ENCODE peak calls at places on chromosomes 12 and 14, in nine cellular contexts. One of them, this sample, is unnamed.

GRCh38 chr14:51504626-51505025 is 147.1 kb upstream of the FRMD6 start:
- DNase-seq in fibroblast of the aortic adventitia: no peak
- DNase-seq in astrocyte: no peak
- DNase-seq in Calu3: no peak
- DNase-seq in OCI-LY7: no peak
- DNase-seq in IMR-90: no peak
- DNase-seq in epithelial cell of esophagus: no peak
- DNase-seq in NB4: no peak
- DNase-seq in astrocyte of the cerebellum: no peak
- DNase-seq in this sample: no peak

GRCh38 chr12:14111230-14111865 is 129.9 kb upstream of the GRIN2B start:
- DNase-seq in fibroblast of the aortic adventitia: no peak
- DNase-seq in astrocyte: no peak
- DNase-seq in Calu3: peak; percentile 35
- DNase-seq in OCI-LY7: peak; percentile 96
- DNase-seq in IMR-90: no peak
- DNase-seq in epithelial cell of esophagus: peak; percentile 13
- DNase-seq in NB4: peak; percentile 4
- DNase-seq in astrocyte of the cerebellum: no peak
- DNase-seq in this sample: no peak

GRCh38 chr14:31510222-31510621 is 22.4 kb upstream of the GPR33 start:
- DNase-seq in fibroblast of the aortic adventitia: peak; percentile 37
- DNase-seq in astrocyte: peak; percentile 3
- DNase-seq in Calu3: no peak
- DNase-seq in OCI-LY7: peak; percentile 39
- DNase-seq in IMR-90: peak; percentile 10
- DNase-seq in epithelial cell of esophagus: peak; percentile 39
- DNase-seq in NB4: peak; percentile 22
- DNase-seq in astrocyte of the cerebellum: no peak
- DNase-seq in this sample: peak; percentile 43

GRCh38 chr14:84929834-84930233 is 600.1 kb upstream of the FLRT2 start:
- DNase-seq in fibroblast of the aortic adventitia: no peak
- DNase-seq in astrocyte: no peak
- DNase-seq in Calu3: no peak
- DNase-seq in OCI-LY7: no peak
- DNase-seq in IMR-90: no peak
- DNase-seq in epithelial cell of esophagus: no peak
- DNase-seq in NB4: no peak
- DNase-seq in astrocyte of the cerebellum: no peak
- DNase-seq in this sample: no peak

GRCh38 chr12:65121956-65122469 is 908 bp upstream of the WIF1 start:
- DNase-seq in fibroblast of the aortic adventitia: no peak
- DNase-seq in astrocyte: no peak
- DNase-seq in Calu3: no peak
- DNase-seq in OCI-LY7: no peak
- DNase-seq in IMR-90: no peak
- DNase-seq in epithelial cell of esophagus: no peak
- DNase-seq in NB4: no peak
- DNase-seq in astrocyte of the cerebellum: no peak
- DNase-seq in this sample: no peak

GRCh38 chr12:24228371-24228770 is 278.9 kb upstream of the SOX5 start:
- DNase-seq in fibroblast of the aortic adventitia: no peak
- DNase-seq in astrocyte: no peak
- DNase-seq in Calu3: no peak
- DNase-seq in OCI-LY7: no peak
- DNase-seq in IMR-90: no peak
- DNase-seq in epithelial cell of esophagus: no peak
- DNase-seq in NB4: no peak
- DNase-seq in astrocyte of the cerebellum: no peak
- DNase-seq in this sample: no peak

GRCh38 chr14:91466192-91466591 is 43.9 kb downstream of the PPP4R3A start:
- DNase-seq in fibroblast of the aortic adventitia: no peak
- DNase-seq in astrocyte: peak; percentile 6
- DNase-seq in Calu3: no peak
- DNase-seq in OCI-LY7: no peak
- DNase-seq in IMR-90: no peak
- DNase-seq in epithelial cell of esophagus: no peak
- DNase-seq in NB4: no peak
- DNase-seq in astrocyte of the cerebellum: no peak
- DNase-seq in this sample: no peak

GRCh38 chr12:46461459-46461858 is 88.9 kb upstream of the SLC38A2 start:
- DNase-seq in fibroblast of the aortic adventitia: no peak
- DNase-seq in astrocyte: no peak
- DNase-seq in Calu3: no peak
- DNase-seq in OCI-LY7: no peak
- DNase-seq in IMR-90: no peak
- DNase-seq in epithelial cell of esophagus: no peak
- DNase-seq in NB4: no peak
- DNase-seq in astrocyte of the cerebellum: no peak
- DNase-seq in this sample: peak; percentile 56

GRCh38 chr12:58608711-58609110 is 311.6 kb downstream of the LRIG3 start:
- DNase-seq in fibroblast of the aortic adventitia: peak; percentile 51
- DNase-seq in astrocyte: peak; percentile 56
- DNase-seq in Calu3: no peak
- DNase-seq in OCI-LY7: no peak
- DNase-seq in IMR-90: peak; percentile 24
- DNase-seq in epithelial cell of esophagus: no peak
- DNase-seq in NB4: no peak
- DNase-seq in astrocyte of the cerebellum: peak; percentile 13
- DNase-seq in this sample: peak; percentile 61

GRCh38 chr14:49497725-49498348 is 88.3 kb downstream of the RPS29 start:
- DNase-seq in fibroblast of the aortic adventitia: peak; percentile 86
- DNase-seq in astrocyte: peak; percentile 45
- DNase-seq in Calu3: peak; percentile 23
- DNase-seq in OCI-LY7: peak; percentile 78
- DNase-seq in IMR-90: peak; percentile 74
- DNase-seq in epithelial cell of esophagus: peak; percentile 80
- DNase-seq in NB4: peak; percentile 75
- DNase-seq in astrocyte of the cerebellum: peak; percentile 68
- DNase-seq in this sample: peak; percentile 87

DNA sequence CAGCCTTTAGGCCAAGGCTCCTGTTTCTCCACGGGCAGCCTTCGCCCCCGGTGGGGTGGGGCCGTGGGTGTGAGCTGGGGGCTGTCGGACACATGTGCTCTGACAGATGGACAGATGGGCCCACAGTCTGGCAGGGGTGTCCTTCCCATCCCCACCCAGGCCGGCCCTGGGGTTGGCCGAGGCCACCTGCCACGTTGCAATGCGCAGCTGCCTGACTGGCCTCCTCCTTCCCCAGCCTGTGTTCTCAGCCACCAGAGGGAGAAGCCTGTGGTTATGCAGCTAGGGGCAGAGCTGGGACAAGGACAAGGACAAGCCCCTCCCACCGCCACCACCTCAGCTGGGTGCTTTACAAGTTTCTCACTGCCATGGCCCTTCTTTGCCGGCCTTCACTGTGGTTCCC is 44.4 kb downstream of the TEAD4 start:
- DNase-seq in fibroblast of the aortic adventitia: no peak
- DNase-seq in astrocyte: no peak
- DNase-seq in Calu3: no peak
- DNase-seq in OCI-LY7: no peak
- DNase-seq in IMR-90: no peak
- DNase-seq in epithelial cell of esophagus: no peak
- DNase-seq in NB4: no peak
- DNase-seq in astrocyte of the cerebellum: no peak
- DNase-seq in this sample: no peak
- TF ChIP-seq CTCF in fibroblast of the aortic adventitia: no peak
- TF ChIP-seq CTCF in astrocyte: no peak
- TF ChIP-seq CTCF in Calu3: no peak
- TF ChIP-seq CTCF in OCI-LY7: no peak
- TF ChIP-seq CTCF in IMR-90: no peak
- TF ChIP-seq CTCF in epithelial cell of esophagus: no peak
- TF ChIP-seq CTCF in NB4: no peak
- TF ChIP-seq CTCF in astrocyte of the cerebellum: peak; percentile 2
- TF ChIP-seq CTCF in this sample: no peak

DNA sequence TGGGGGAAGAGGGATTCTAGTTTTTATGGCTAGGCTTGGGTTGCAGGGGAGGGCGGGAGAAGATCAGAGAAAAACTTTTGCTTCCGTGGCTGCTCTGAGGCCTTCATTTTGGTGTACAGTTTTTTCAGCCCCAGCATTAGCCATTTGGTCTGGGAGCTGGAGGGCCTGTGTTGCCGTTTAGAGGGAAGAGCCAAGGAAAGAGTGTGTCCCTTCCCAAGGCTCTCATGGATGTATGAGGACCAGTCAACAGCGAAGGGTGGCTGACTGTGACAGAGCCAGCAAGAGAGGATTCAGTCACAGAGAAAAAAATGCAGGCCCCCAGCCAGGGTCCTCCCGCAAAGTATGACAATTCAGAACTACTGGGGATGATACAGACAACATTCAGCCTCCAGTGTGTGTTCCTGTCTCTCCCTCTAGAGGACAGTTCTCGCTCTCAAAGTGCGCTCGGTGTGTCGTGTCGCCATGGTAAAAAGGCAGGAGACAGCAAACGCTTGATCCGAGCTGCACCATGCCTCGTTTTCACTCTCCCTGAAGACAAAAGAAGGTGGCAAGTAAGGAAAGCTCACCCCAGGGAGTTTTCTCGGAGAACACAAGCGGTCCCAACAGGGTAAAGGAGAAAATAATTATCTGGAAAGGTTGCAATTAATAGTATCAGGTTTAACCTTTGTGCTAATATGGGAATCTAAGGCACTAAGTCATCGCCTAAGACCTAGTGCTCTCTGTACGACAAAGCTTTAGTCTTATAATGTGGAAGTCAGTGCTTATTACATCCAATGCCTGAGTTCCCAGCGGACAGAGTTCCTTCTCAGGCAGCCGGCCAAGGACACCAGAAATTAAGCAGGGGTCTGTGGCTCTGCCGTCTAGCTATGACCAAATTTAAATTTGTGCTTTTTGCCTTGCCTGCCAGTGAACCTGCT is 157.3 kb upstream of the PLXNC1 start:
- DNase-seq in fibroblast of the aortic adventitia: peak; percentile 40
- DNase-seq in astrocyte: peak; percentile 47
- DNase-seq in Calu3: no peak
- DNase-seq in OCI-LY7: no peak
- DNase-seq in IMR-90: peak; percentile 52
- DNase-seq in epithelial cell of esophagus: peak; percentile 29
- DNase-seq in NB4: peak; percentile 18
- DNase-seq in astrocyte of the cerebellum: peak; percentile 27
- DNase-seq in this sample: peak; percentile 73
- TF ChIP-seq CTCF in fibroblast of the aortic adventitia: peak; percentile 50
- TF ChIP-seq CTCF in astrocyte: peak; percentile 42
- TF ChIP-seq CTCF in Calu3: no peak
- TF ChIP-seq CTCF in OCI-LY7: no peak
- TF ChIP-seq CTCF in IMR-90: peak; percentile 42
- TF ChIP-seq CTCF in epithelial cell of esophagus: peak; percentile 37
- TF ChIP-seq CTCF in NB4: no peak
- TF ChIP-seq CTCF in astrocyte of the cerebellum: peak; percentile 68
- TF ChIP-seq CTCF in this sample: peak; percentile 76

DNA sequence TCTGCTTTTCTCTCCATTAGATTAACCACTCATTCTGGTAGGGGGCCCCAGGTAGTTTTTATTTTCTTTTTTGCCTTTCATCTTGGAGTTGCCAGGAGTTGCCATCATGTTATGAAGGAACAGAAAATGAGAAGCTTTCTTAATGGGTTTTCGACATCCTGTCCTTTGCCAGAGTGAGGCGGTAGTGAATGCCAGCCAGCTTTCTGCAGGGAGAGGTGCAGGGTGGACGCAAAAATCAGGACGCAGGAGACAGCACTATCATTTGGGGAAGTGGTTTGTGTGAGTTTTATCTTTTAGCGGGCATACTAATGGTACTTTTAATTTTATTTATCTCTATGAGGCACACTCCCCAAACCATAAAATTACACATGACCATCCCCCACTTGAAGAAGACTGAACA is 1.7 kb downstream of the RASSF8 start:
- DNase-seq in fibroblast of the aortic adventitia: peak; percentile 64
- DNase-seq in astrocyte: no peak
- DNase-seq in Calu3: peak; percentile 15
- DNase-seq in OCI-LY7: no peak
- DNase-seq in IMR-90: peak; percentile 28
- DNase-seq in epithelial cell of esophagus: peak; percentile 17
- DNase-seq in NB4: peak; percentile 82
- DNase-seq in astrocyte of the cerebellum: no peak
- DNase-seq in this sample: peak; percentile 47
- TF ChIP-seq CTCF in fibroblast of the aortic adventitia: peak; percentile 24
- TF ChIP-seq CTCF in astrocyte: no peak
- TF ChIP-seq CTCF in Calu3: no peak
- TF ChIP-seq CTCF in OCI-LY7: no peak
- TF ChIP-seq CTCF in IMR-90: peak; percentile 32
- TF ChIP-seq CTCF in epithelial cell of esophagus: no peak
- TF ChIP-seq CTCF in NB4: peak; percentile 48
- TF ChIP-seq CTCF in astrocyte of the cerebellum: peak; percentile 30
- TF ChIP-seq CTCF in this sample: peak; percentile 44

GRCh38 chr12:51889216-51890134 is 1.6 kb downstream of the ANKRD33 start:
- DNase-seq in fibroblast of the aortic adventitia: no peak
- DNase-seq in astrocyte: no peak
- DNase-seq in Calu3: no peak
- DNase-seq in OCI-LY7: no peak
- DNase-seq in IMR-90: no peak
- DNase-seq in epithelial cell of esophagus: no peak
- DNase-seq in NB4: no peak
- DNase-seq in astrocyte of the cerebellum: no peak
- DNase-seq in this sample: no peak
- TF ChIP-seq CTCF in fibroblast of the aortic adventitia: peak; percentile 16
- TF ChIP-seq CTCF in astrocyte: no peak
- TF ChIP-seq CTCF in Calu3: no peak
- TF ChIP-seq CTCF in OCI-LY7: peak; percentile 54
- TF ChIP-seq CTCF in IMR-90: peak; percentile 31
- TF ChIP-seq CTCF in epithelial cell of esophagus: no peak
- TF ChIP-seq CTCF in NB4: peak; percentile 23
- TF ChIP-seq CTCF in astrocyte of the cerebellum: peak; percentile 28
- TF ChIP-seq CTCF in this sample: peak; percentile 42

DNA sequence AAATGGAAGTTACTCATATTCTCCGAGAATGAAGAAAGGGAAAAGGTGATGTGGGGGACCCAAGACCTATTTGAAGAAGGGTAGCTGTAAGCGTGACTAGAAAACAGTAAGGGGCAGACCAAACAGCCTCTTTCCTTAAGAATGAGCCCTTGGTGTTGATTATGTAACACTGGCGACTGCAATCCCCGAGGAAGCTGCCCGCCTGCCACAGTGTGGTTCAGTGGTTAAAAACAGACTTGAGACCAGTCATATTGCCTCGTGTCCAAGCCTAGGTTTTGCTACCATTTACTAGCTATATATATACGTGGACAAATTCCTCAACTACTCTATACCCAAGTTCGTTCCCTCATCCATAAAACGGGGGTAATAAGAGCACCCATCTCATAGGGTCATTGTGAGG is 49.1 kb downstream of the SSPN start:
- DNase-seq in fibroblast of the aortic adventitia: no peak
- DNase-seq in astrocyte: no peak
- DNase-seq in Calu3: no peak
- DNase-seq in OCI-LY7: no peak
- DNase-seq in IMR-90: no peak
- DNase-seq in epithelial cell of esophagus: no peak
- DNase-seq in NB4: peak; percentile 97
- DNase-seq in astrocyte of the cerebellum: no peak
- DNase-seq in this sample: no peak
- TF ChIP-seq CTCF in fibroblast of the aortic adventitia: no peak
- TF ChIP-seq CTCF in astrocyte: no peak
- TF ChIP-seq CTCF in Calu3: no peak
- TF ChIP-seq CTCF in OCI-LY7: no peak
- TF ChIP-seq CTCF in IMR-90: no peak
- TF ChIP-seq CTCF in epithelial cell of esophagus: no peak
- TF ChIP-seq CTCF in NB4: no peak
- TF ChIP-seq CTCF in astrocyte of the cerebellum: no peak
- TF ChIP-seq CTCF in this sample: no peak

This sample was measured in choroid plexus epithelial cell.